ENCODE peak calls at places on chromosomes 2 and 18, in four cellular contexts. H, N, F and M are unnamed samples.

GRCh38 chr2:36770542-36771287 is 74.2 kb downstream of the VIT start:
- DNase-seq in H (peak), N (peak), F (no peak), M (peak)

GRCh38 chr2:42792087-42792582 is 248 bp downstream of the HAAO start:
- DNase-seq in H (no peak), N (no peak), F (no peak), M (no peak)

GRCh38 chr2:207180741-207181140 is 15.0 kb upstream of the KLF7 start:
- DNase-seq in H (no peak), N (no peak), F (no peak), M (no peak)

GRCh38 chr2:232146294-232146693 is 184.8 kb downstream of the DIS3L2 start:
- DNase-seq in H (no peak), N (no peak), F (no peak), M (no peak)

GRCh38 chr18:6210349-6211173 is 204.2 kb downstream of the L3MBTL4 start:
- DNase-seq in H (peak), N (no peak), F (no peak), M (no peak)

GRCh38 chr2:29218550-29219125 is 103.4 kb downstream of the CLIP4 start:
- DNase-seq in H (no peak), N (no peak), F (no peak), M (no peak)

GRCh38 chr2:149070681-149071355 is 32.3 kb downstream of the LYPD6B start:
- DNase-seq in H (no peak), N (no peak), F (no peak), M (no peak)

GRCh38 chr2:43399515-43400245 is 173.3 kb upstream of the ZFP36L2 start:
- DNase-seq in H (no peak), N (no peak), F (no peak), M (no peak)

GRCh38 chr2:54871457-54872103 is 148.1 kb downstream of the EML6 start:
- DNase-seq in H (peak), N (no peak), F (no peak), M (no peak)

GRCh38 chr2:113080134-113080533 is 12.4 kb downstream of the IL1F10 start:
- DNase-seq in H (peak), N (peak), F (no peak), M (peak)
- TF ChIP-seq ETV6 in H (no peak), N (no peak), F (no peak), M (no peak)

DNA sequence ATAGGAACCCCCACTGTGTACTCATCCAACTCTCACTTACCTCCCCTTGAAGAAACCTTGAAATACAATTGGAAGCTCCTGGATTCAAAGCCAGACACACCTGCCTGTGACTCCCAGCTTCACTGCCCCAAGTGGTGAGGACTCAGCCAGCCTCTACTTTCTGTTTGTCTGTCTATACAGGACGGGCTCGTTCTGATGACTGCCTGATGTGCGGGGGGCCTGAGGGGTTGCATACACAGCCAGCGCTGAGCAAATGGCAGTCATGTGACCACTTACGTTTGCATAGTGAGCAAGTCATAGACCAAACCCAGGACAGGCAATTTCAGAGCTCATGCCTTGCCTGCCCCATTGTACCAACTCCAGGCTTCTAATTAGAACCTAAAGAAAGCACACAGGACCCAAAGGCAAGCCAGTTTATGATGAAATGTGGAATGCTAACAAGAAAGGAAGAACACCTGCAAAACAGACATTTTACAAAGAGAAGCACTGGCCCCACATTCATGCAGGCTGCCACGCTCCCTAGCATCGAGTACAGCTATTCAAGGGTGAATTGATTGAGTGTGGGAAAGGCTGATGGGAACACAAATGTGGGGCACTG is 137.8 kb downstream of the LNPK start:
- DNase-seq in H (peak), N (no peak), F (no peak), M (peak)
- TF ChIP-seq ETV6 in H (no peak), N (no peak), F (no peak), M (no peak)

GRCh38 chr2:23243258-23243657 is 141.7 kb upstream of the KLHL29 start:
- DNase-seq in H (no peak), N (no peak), F (no peak), M (no peak)
- TF ChIP-seq ETV6 in H (no peak), N (no peak), F (no peak), M (no peak)

GRCh38 chr18:44732604-44733003 is 51.9 kb downstream of the SETBP1 start:
- DNase-seq in H (no peak), N (no peak), F (no peak), M (no peak)
- TF ChIP-seq ETV6 in H (no peak), N (no peak), F (no peak), M (no peak)

DNA sequence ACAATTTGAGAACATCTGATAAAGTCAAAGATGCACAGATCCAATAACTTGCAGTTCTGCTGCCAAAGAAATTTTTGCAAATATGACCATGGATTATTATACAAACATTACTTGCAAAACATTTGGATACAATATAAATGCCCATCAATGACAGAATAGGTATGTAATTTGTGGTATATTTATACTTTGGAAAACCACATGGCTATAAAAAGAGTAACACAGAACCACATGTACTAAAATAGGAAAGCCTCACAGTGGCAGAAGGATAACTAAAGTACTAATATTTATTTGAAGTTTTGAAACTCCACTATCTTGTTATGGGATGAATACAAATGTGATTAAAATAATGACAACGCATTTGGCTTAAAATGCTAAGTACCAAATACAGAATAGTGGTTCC is 51.8 kb upstream of the DNAJC10 start:
- DNase-seq in H (no peak), N (no peak), F (no peak), M (no peak)
- TF ChIP-seq ETV6 in H (no peak), N (no peak), F (no peak), M (no peak)

GRCh38 chr2:103809390-103809789 is 1044.5 kb upstream of the POU3F3 start:
- DNase-seq in H (no peak), N (no peak), F (no peak), M (no peak)

GRCh38 chr2:103808814-103809213 is 1045.1 kb upstream of the POU3F3 start:
- DNase-seq in H (no peak), N (no peak), F (no peak), M (no peak)

GRCh38 chr2:103810875-103811274 is 1043.0 kb upstream of the POU3F3 start:
- DNase-seq in H (no peak), N (no peak), F (no peak), M (no peak)

GRCh38 chr2:103805746-103806145 is 1043.9 kb downstream of the TMEM182 start:
- DNase-seq in H (no peak), N (no peak), F (no peak), M (no peak)

DNA sequence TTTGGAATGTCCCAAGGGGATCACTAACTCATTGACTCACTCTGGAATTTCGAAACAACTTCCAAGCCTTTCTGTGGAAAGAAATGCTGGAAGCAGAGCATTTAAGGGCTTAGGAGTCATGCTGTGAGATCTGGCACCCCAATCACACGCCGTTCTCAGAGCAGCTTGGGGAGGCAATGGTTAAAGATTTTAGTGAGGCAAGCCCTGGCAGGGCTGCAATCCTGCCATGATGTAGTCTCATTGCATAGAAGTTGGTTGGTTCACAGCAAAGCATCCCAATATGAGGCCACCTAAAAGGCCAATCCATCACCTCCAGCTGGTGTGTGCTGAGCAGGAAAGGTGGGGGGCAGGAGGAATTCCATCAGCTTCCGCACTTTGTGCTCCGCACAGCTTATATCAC is 1044.0 kb upstream of the POU3F3 start:
- DNase-seq in H (no peak), N (no peak), F (no peak), M (no peak)
- TF ChIP-seq ETV6 in H (no peak), N (no peak), F (no peak), M (no peak)

GRCh38 chr2:228408529-228409227 is 227.2 kb upstream of the SPHKAP start:
- DNase-seq in H (no peak), N (no peak), F (no peak), M (no peak)

GRCh38 chr2:228409493-228409892 is 228.0 kb upstream of the SPHKAP start:
- DNase-seq in H (no peak), N (no peak), F (no peak), M (no peak)

GRCh38 chr2:228407821-228408220 is 226.3 kb upstream of the SPHKAP start:
- DNase-seq in H (no peak), N (no peak), F (no peak), M (no peak)

GRCh38 chr2:228410051-228410450 is 228.6 kb upstream of the SPHKAP start:
- DNase-seq in H (no peak), N (no peak), F (no peak), M (no peak)
- TF ChIP-seq ETV6 in H (no peak), N (no peak), F (no peak), M (no peak)

DNA sequence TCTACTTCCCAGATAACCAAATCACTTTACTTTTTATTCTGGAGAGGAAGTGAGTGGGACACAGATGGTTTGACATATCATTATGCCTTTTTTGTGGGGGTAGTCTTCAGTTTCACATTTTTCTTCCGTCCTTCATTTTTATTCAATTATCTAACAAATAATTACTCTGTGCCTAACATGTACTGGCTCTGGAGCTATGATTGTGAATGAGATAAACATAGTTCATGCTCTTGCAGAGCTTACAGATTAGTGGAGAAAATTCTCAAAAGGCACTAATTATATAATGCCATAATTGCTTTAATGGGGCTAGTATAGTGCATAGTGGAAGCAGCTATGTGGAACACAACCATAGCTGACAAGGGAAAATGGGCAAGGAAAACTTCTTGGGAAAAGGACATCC is 303.6 kb upstream of the TFPI start:
- DNase-seq in H (no peak), N (no peak), F (no peak), M (no peak)
- TF ChIP-seq ETV6 in H (no peak), N (no peak), F (no peak), M (no peak)

DNA sequence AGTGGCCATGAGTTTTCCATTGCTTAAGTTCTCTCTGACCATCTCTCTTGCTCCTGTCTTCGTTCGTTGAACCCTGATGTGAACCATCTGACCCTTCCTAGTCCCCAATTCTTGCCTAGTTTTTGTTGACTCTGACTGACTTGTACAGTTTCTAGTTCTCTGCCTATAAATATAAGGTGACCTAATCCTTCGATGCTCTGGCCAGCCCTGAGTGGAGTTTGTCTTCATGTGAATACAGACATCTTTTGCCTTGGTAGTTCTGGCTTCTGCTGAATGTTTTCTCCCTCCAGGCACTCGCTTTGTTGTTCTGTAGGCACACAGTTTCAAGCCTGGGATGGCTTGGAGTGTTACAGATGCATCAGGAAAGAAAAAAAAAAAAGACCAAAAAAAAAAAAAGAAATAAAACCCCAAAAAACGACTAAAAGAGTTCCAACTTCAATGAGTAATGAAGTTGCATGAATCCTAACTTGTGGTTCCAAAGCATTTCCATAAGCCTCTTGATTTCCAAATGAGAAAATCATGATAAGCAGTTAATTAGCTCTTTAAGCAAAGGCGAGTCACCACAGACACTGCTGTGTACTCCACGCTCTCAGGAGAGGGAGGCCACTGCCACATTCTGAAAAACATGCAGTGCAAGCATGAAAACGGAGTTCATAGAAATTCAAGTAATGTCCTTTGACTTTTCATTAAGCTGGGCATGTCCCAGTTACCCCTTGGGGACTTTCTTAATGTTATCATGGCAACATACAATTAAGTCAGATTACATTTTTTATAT is 165.2 kb downstream of the TDRD15 start:
- DNase-seq in H (no peak), N (no peak), F (no peak), M (no peak)
- TF ChIP-seq ETV6 in H (no peak), N (no peak), F (no peak), M (no peak)

GRCh38 chr2:82852787-82853186 is 1606.3 kb downstream of the SUCLG1 start:
- DNase-seq in H (no peak), N (no peak), F (no peak), M (no peak)
- TF ChIP-seq ETV6 in H (no peak), N (no peak), F (no peak), M (no peak)